ENCODE peak calls at places on chromosomes 12 and 14, in four cellular contexts. O, T, U and Z are unnamed samples.

GRCh38 chr12:120367252-120367923 is 1.6 kb downstream of the MSI1 start:
- DNase-seq in O (no peak), T (no peak), U (peak; percentile 16), Z (peak; percentile 23)

GRCh38 chr14:52951730-52952481 is 1.1 kb upstream of the FERMT2 start:
- DNase-seq in T (peak; percentile 87), O (peak; percentile 48), U (peak; percentile 79), Z (peak; percentile 78)

GRCh38 chr14:73785336-73785833 is 66.2 kb upstream of the PTGR2 start:
- DNase-seq in T (peak; percentile 85), O (peak; percentile 49), U (peak; percentile 93), Z (peak; percentile 88)

GRCh38 chr14:75059642-75060041 is 4.2 kb downstream of the ACYP1 start:
- DNase-seq in U (peak; percentile 31), T (no peak), O (no peak), Z (peak; percentile 71)

GRCh38 chr14:85921241-85921640 is 391.3 kb downstream of the FLRT2 start:
- DNase-seq in U (no peak), O (no peak), T (no peak), Z (no peak)

GRCh38 chr12:96416033-96416790 is 16.0 kb upstream of the CDK17 start:
- DNase-seq in O (peak; percentile 99), U (peak; percentile 76), T (peak; percentile 88), Z (peak; percentile 95)

GRCh38 chr12:49059385-49060232 is 985 bp downstream of the KMT2D start:
- DNase-seq in O (no peak), T (peak; percentile 32), U (peak; percentile 25), Z (peak; percentile 57)

GRCh38 chr12:3320881-3321509 is 170.0 kb upstream of the PRMT8 start:
- DNase-seq in U (no peak), T (no peak), O (no peak), Z (no peak)

GRCh38 chr12:89838846-89839245 is 130.2 kb upstream of the ATP2B1 start:
- DNase-seq in T (no peak), O (no peak), U (no peak), Z (no peak)

GRCh38 chr14:44962573-44963528 is 861 bp downstream of the TOGARAM1 start:
- DNase-seq in U (peak; percentile 64), T (peak; percentile 70), O (peak; percentile 24), Z (peak; percentile 28)

GRCh38 chr14:34426313-34427295 is 35.4 kb downstream of the SPTSSA start:
- DNase-seq in O (no peak), T (no peak), U (no peak), Z (no peak)

GRCh38 chr12:93200291-93200917 is 177.3 kb upstream of the NUDT4 start:
- DNase-seq in O (no peak), U (peak; percentile 61), T (peak; percentile 67), Z (no peak)

GRCh38 chr12:28149279-28149678 is 41.0 kb upstream of the CCDC91 start:
- DNase-seq in U (no peak), O (no peak), T (no peak), Z (no peak)

GRCh38 chr12:122454250-122454721 is 31.8 kb upstream of the CLIP1 start:
- DNase-seq in U (no peak), T (no peak), O (no peak), Z (no peak)

GRCh38 chr12:8446642-8447547 is 8.9 kb upstream of the CLEC6A start:
- DNase-seq in T (no peak), O (no peak), U (no peak), Z (no peak)

GRCh38 chr12:85016423-85016822 is 19.7 kb downstream of the TSPAN19 start:
- DNase-seq in T (peak; percentile 92), O (peak; percentile 97), U (peak; percentile 78), Z (peak; percentile 98)

GRCh38 chr14:60002819-60003492 is 83.0 kb downstream of the LRRC9 start:
- DNase-seq in U (no peak), O (no peak), T (no peak), Z (no peak)

GRCh38 chr14:84086714-84087113 is 1443.2 kb upstream of the FLRT2 start:
- DNase-seq in U (no peak), T (no peak), O (no peak), Z (no peak)

GRCh38 chr12:91256471-91256870 is 73.9 kb upstream of the DCN start:
- DNase-seq in U (no peak), T (peak; percentile 12), O (no peak), Z (peak; percentile 64)

GRCh38 chr12:131896811-131897270 is 2.4 kb downstream of the ULK1 start:
- DNase-seq in U (no peak), O (no peak), T (no peak), Z (no peak)

GRCh38 chr12:41932470-41932991 is 212.1 kb downstream of the GXYLT1 start:
- DNase-seq in T (peak; percentile 62), U (peak; percentile 46), O (no peak), Z (peak; percentile 33)

GRCh38 chr12:26177303-26177702 is 18.1 kb upstream of the SSPN start:
- DNase-seq in T (no peak), O (peak; percentile 54), U (no peak), Z (no peak)

GRCh38 chr14:64800000-64800399 is 79.7 kb downstream of the SPTB start:
- DNase-seq in U (peak; percentile 36), O (peak; percentile 46), T (peak; percentile 48), Z (peak; percentile 30)

GRCh38 chr12:71447691-71448660 is 8.4 kb downstream of the LGR5 start:
- DNase-seq in T (no peak), O (no peak), U (peak; percentile 86), Z (no peak)

GRCh38 chr12:93657076-93657475 is 20.1 kb upstream of the CRADD start:
- DNase-seq in O (no peak), U (no peak), T (peak; percentile 74), Z (peak; percentile 26)

GRCh38 chr12:6215932-6216494 is 15.8 kb downstream of the CD9 start:
- DNase-seq in U (peak; percentile 92), T (peak; percentile 83), O (peak; percentile 100), Z (peak; percentile 80)

GRCh38 chr12:96073346-96074336 is 38.3 kb upstream of the LTA4H start:
- DNase-seq in U (no peak), T (peak; percentile 38), O (peak; percentile 80), Z (peak; percentile 27)

GRCh38 chr12:31204995-31205582 is 120.9 kb downstream of the SINHCAF start:
- DNase-seq in O (peak; percentile 97), U (peak; percentile 47), T (peak; percentile 86), Z (peak; percentile 8)

GRCh38 chr14:75979071-75979571 is 2.7 kb downstream of the TGFB3 start:
- DNase-seq in T (peak; percentile 66), U (peak; percentile 31), O (no peak), Z (no peak)

GRCh38 chr14:89667983-89668382 is 250.9 kb upstream of the FOXN3 start:
- DNase-seq in O (no peak), U (peak; percentile 91), T (peak; percentile 16), Z (peak; percentile 7)

GRCh38 chr12:47889040-47889439 is 15.8 kb downstream of the VDR start:
- DNase-seq in U (no peak), T (no peak), O (no peak), Z (no peak)

GRCh38 chr14:23436327-23437141 is 1.1 kb upstream of the MYH7 start:
- DNase-seq in O (no peak), T (no peak), U (no peak), Z (no peak)

GRCh38 chr14:99516156-99517045 is 35.2 kb downstream of the CCNK start:
- DNase-seq in O (no peak), T (no peak), U (no peak), Z (no peak)

GRCh38 chr14:91331761-91332447 is 85.7 kb downstream of the CCDC88C start:
- DNase-seq in U (no peak), O (no peak), T (no peak), Z (no peak)

GRCh38 chr12:21918456-21918855 is 22.8 kb downstream of the ABCC9 start:
- DNase-seq in T (no peak), U (no peak), O (no peak), Z (no peak)

GRCh38 chr12:7935464-7935772 is 569 bp downstream of the SLC2A3 start:
- DNase-seq in U (no peak), O (no peak), T (peak; percentile 14), Z (peak; percentile 24)

DNA sequence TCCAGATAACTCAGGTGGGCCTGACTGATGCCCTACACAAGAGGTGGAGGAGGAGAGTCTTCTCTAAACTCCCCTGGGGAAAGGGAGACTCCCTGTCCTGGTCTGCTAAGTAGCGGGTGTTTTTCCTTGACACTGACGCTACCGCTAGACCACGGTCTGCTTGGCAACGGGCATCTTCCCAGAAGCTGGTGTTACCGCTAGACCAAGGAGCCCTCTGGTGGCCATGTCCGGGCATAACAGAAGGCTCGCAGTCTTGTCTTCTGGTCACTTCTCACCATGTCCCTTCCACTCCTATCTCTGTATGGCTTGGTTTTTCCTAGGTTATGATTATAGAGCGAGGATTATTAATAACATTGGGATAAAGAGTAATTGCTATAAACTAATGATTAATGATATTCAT is 965.5 kb downstream of the TMEM121 start:
- DNase-seq in U (no peak), O (no peak), T (no peak), Z (no peak)
- TF ChIP-seq CTCF in U (no peak), O (peak; percentile 29), T (no peak), Z (no peak)

GRCh38 chr12:128268348-128268725 is 1.4 kb downstream of the TMEM132C start:
- DNase-seq in U (no peak), O (no peak), T (no peak), Z (no peak)
- H3K4me3 ChIP-seq in U (no peak overlapping the region), O (no peak overlapping the region), T (peak overlapping the region; percentile 47), Z (no peak overlapping the region)

DNA sequence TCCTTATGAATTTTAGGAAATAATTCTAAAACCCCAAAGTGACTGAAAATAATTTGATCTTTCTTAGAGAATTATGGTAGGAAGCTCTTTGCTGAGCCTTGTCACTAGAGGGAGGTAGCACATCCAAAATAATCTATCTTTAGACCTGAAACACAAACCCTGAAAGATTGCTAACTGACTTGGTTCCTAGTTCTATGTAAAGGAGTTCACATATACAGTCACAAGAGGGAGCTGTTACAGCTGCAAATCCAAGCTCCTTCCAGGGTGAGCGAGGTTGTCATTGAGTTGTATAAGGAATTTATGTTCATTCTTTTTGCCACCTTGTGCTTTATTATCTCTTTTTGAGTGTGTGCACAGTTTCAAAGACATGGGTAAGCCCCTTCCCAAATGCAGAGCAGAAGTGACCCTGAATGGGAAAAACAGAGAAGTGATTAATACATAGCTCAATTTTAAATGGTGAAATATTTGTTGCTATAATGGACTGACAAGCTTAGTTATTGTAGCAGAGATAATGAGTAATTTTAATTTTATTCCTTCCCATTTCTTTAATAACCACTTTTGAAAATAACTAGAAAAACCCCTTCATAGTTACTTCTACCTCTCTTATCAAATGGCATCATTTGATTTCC is 387.9 kb downstream of the DAD1 start:
- DNase-seq in U (peak; percentile 43), O (peak; percentile 85), T (peak; percentile 56), Z (peak; percentile 2)
- TF ChIP-seq CTCF in U (peak; percentile 83), O (peak; percentile 78), T (peak; percentile 73), Z (peak; percentile 72)

GRCh38 chr12:109998904-109999648 is at the start of gene ANKRD13A:
- DNase-seq in O (peak; percentile 81), U (peak; percentile 95), T (peak; percentile 98), Z (peak; percentile 96)

GRCh38 chr12:109999983-110000505 is 814 bp downstream of the ANKRD13A start:
- DNase-seq in T (peak; percentile 56), U (peak; percentile 57), O (no peak), Z (peak; percentile 78)

GRCh38 chr12:109999649-109999971 is 380 bp downstream of the ANKRD13A start:
- DNase-seq in U (no peak), O (no peak), T (no peak), Z (no peak)

GRCh38 chr12:110002691-110003515 is 3.7 kb downstream of the ANKRD13A start:
- DNase-seq in O (peak; percentile 40), T (no peak), U (peak; percentile 58), Z (peak; percentile 48)

DNA sequence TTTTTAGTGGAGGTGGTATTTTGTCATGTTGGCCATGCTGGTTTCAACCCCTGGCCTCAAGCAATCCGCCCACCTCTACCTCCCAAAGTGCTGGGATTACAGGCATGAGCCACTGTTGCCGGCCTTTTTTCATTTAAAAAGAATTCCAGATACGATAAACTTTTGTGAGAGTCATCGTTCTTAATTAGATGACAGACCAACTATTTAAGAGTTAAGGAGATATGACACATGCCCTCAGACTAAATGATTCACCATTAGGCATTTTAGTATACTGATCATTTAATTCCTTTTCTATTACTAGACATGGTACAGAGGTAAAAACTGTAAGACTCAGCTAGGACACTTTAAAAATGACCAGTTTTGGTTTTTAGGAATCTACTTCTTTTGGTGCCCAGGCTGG is 2.4 kb downstream of the ANKRD13A start:
- DNase-seq in T (no peak), O (peak; percentile 94), U (peak; percentile 96), Z (peak; percentile 70)
- H3K4me3 ChIP-seq in T (no peak overlapping the region), O (no peak overlapping the region), U (no peak overlapping the region), Z (peak overlapping the region; percentile 28)